ENCODE peak calls at places on chromosomes 5 and 9, in seven cellular contexts. P, L, T, Z, V, G and A are unnamed samples.

GRCh38 chr5:181231444-181231843 is 8.4 kb downstream of the TRIM41 start:
- DNase-seq in P (no peak), L (no peak), V (no peak), G (no peak), Z (no peak), T (no peak), A (no peak)

GRCh38 chr9:95874303-95874988 is 1.0 kb upstream of the ERCC6L2 start:
- DNase-seq in T (peak; percentile 15), L (no peak), G (peak; percentile 35), P (no peak), V (no peak), Z (no peak), A (peak; percentile 47)

GRCh38 chr5:123382252-123382651 is 41.0 kb downstream of the CEP120 start:
- DNase-seq in G (no peak), Z (no peak), L (no peak), V (no peak), P (no peak), T (no peak), A (no peak)

GRCh38 chr5:181052928-181053759 is 13.1 kb downstream of the BTNL9 start:
- DNase-seq in T (no peak), V (no peak), L (no peak), P (no peak), Z (peak; percentile 79), G (peak; percentile 55), A (peak; percentile 70)

GRCh38 chr5:138372225-138372624 is 19.7 kb downstream of the KDM3B start:
- DNase-seq in L (no peak), Z (no peak), T (no peak), G (no peak), P (no peak), V (no peak), A (no peak)

GRCh38 chr9:123929177-123929869 is 603 bp downstream of the DENND1A start:
- DNase-seq in V (peak; percentile 37), T (no peak), Z (peak; percentile 85), P (peak; percentile 14), G (peak; percentile 48), L (no peak), A (peak; percentile 56)

GRCh38 chr9:132350861-132351315 is 3.9 kb downstream of the SETX start:
- DNase-seq in T (no peak), Z (no peak), P (no peak), L (peak; percentile 70), G (no peak), V (no peak), A (peak; percentile 1)

GRCh38 chr5:96601200-96601599 is 61.0 kb upstream of the CAST start:
- DNase-seq in P (no peak), V (no peak), T (peak; percentile 34), Z (no peak), G (no peak), L (no peak), A (no peak)

GRCh38 chr9:129910628-129911567 is 75.6 kb downstream of the USP20 start:
- DNase-seq in G (no peak), Z (no peak), T (peak; percentile 99), L (peak; percentile 100), P (peak; percentile 100), V (no peak), A (no peak)

GRCh38 chr5:143543358-143544255 is 140.1 kb upstream of the NR3C1 start:
- DNase-seq in G (peak; percentile 14), V (no peak), T (peak; percentile 44), L (peak; percentile 39), P (peak; percentile 80), Z (no peak), A (no peak)

GRCh38 chr5:109857405-109858031 is 167.8 kb downstream of the MAN2A1 start:
- DNase-seq in L (no peak), T (no peak), P (peak; percentile 15), Z (no peak), V (no peak), G (no peak), A (no peak)

GRCh38 chr9:128244443-128245226 is 31.2 kb downstream of the GOLGA2 start:
- DNase-seq in G (peak; percentile 87), Z (peak; percentile 98), P (no peak), T (peak; percentile 89), L (peak; percentile 96), V (peak; percentile 85), A (peak; percentile 79)

GRCh38 chr5:133316346-133317343 is 264.8 kb downstream of the HSPA4 start:
- DNase-seq in Z (no peak), P (no peak), T (no peak), G (peak; percentile 79), V (peak; percentile 82), L (peak; percentile 20), A (peak; percentile 91)

GRCh38 chr5:60285910-60286309 is 392.4 kb upstream of the PDE4D start:
- DNase-seq in Z (no peak), V (no peak), P (no peak), L (no peak), G (no peak), T (no peak), A (no peak)

DNA sequence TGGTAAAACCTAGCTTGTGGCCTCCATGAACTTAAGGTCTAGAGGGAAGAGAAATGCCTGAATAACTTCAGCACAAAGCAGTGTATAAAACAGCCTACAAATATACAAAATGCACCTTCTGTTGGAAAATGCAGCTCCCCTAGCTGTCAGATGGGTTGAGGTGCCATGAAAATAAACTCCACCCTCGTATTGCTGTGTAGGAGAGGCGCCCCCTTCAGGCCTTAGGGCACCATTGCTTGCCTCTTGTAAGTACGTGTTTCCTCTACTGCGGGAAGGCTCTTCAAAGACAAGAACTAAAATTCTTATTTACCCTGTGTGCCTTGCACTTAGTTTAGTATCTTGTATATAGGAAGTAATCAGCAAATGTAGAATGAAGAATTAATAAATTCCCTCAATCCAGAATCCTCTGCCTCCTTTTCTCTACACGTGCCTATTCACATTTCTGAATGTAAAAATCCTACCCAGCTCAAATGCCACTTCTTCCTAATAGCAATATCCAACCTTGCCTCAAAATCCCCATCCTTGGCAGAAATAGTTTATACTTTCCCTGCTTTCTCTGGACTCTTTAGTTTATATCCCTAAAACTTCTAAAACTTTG is 393.7 kb upstream of the PDE4D start:
- DNase-seq in Z (no peak), P (peak; percentile 66), V (peak; percentile 76), L (peak; percentile 57), T (peak; percentile 67), G (peak; percentile 95), A (peak; percentile 90)
- TF ChIP-seq CTCF in Z (no peak), P (peak; percentile 87), V (peak; percentile 98), L (peak; percentile 68), T (peak; percentile 72), G (peak; percentile 98), A (peak; percentile 99)

DNA sequence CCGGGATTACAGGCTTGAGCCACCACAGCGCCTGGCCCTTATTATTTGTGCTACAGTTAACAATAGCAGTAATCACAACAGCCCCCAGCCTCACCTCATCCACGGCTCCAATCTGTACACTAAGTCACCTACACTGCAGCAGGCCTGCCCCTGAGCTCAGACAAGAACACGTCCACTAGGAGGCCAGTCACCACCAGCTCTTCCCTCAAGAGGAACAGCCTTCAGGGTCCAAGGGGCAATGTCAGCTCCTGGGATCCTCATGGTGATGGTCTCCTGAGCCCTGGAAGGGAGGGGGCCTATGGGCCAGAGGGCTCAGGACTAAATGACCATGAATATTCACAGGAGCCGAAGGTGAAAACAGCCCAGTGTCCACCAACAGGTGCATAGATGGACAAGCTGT is 67.7 kb downstream of the VAV2 start:
- DNase-seq in Z (no peak), V (no peak), G (no peak), T (no peak), P (no peak), L (no peak), A (no peak)
- TF ChIP-seq CTCF in Z (no peak), V (peak; percentile 25), G (no peak), T (no peak), P (no peak), L (peak; percentile 6), A (peak; percentile 55)

DNA sequence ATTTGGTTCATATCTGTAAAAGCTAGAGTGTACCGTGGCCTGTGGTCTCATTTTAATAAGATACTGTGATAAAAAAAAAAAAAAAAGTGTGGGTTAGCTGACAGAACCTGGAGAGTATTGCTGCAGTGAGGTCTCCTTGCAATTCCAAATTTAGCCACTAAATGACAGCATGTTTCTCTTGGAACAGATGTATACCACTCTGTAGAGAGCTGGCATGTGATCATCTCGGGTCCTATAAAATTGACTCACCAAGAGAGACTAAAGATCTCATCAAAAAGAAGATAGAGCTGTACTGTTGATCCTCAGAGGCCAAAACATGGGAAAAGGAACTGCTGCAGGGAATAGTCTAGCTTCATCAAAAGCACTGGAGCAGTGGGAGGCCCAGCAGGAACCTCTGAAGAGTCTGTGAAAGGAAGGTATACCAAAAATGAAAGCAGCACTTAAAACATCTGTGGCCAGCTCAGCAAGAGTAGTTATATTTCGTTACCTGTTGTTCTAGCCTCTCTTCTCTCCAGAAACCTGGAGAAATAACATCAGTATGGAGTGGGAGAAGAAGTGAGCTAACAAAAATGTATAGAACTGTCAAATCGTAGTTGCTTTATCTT is 826.8 kb downstream of the EFNA5 start:
- DNase-seq in G (peak; percentile 60), V (no peak), Z (no peak), L (no peak), P (peak; percentile 48), T (peak; percentile 33), A (peak; percentile 45)
- TF ChIP-seq CTCF in G (peak; percentile 42), V (peak; percentile 56), Z (no peak), L (no peak), P (peak; percentile 38), T (peak; percentile 28), A (peak; percentile 68)

DNA sequence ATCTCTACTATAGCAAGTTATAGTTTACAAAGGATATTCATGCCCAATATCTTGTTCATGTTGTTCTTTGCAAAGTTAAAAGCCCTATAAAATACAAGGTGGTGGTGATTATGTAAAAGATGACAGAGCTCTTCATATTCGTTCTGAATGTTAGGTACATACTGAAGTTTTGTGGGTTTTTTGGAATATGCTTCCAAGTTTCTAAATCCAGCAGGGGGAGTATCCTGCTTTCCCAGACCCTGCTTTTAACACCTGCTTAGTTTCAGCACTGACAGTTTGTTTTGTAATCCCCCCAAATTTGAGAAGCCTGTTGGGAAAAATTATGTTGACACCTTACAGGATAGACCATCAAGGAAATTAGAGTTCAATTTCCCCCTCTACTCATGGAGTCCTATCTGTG is 438.3 kb downstream of the SH3GL2 start:
- DNase-seq in P (no peak), T (no peak), Z (no peak), V (no peak), G (peak; percentile 20), L (no peak), A (no peak)
- TF ChIP-seq CTCF in P (no peak), T (no peak), Z (no peak), V (peak; percentile 39), G (peak; percentile 29), L (no peak), A (peak; percentile 58)